ENCODE peak calls at places on chromosomes 3 and 15, in four cellular contexts. C, H, V and Y are unnamed samples.

GRCh38 chr15:36373549-36373948 is 205.9 kb upstream of the CDIN1 start:
- DNase-seq in C (no peak), H (no peak), V (no peak), Y (peak)

GRCh38 chr15:85646538-85647091 is 148.1 kb downstream of the KLHL25 start:
- DNase-seq in C (no peak), H (no peak), V (no peak), Y (no peak)

GRCh38 chr3:44568561-44568960 is 13.6 kb downstream of the ZKSCAN7 start:
- DNase-seq in C (no peak), H (no peak), V (no peak), Y (no peak)

GRCh38 chr3:190229632-190230424 is 92.4 kb downstream of the CLDN1 start:
- DNase-seq in C (no peak), H (peak), V (no peak), Y (peak)

GRCh38 chr15:62622775-62623174 is 419.8 kb upstream of the TPM1 start:
- DNase-seq in C (no peak), H (no peak), V (no peak), Y (no peak)

GRCh38 chr15:88644741-88645140 is 5.9 kb downstream of the ISG20 start:
- DNase-seq in C (no peak), H (no peak), V (no peak), Y (no peak)

GRCh38 chr3:67655364-67656121 is 1.1 kb upstream of the SUCLG2 start:
- DNase-seq in C (no peak), H (peak), V (peak), Y (no peak)

GRCh38 chr15:70020229-70020628 is 77.5 kb downstream of the TLE3 start:
- DNase-seq in C (no peak), H (no peak), V (no peak), Y (no peak)

GRCh38 chr3:66499881-66500574 is 794 bp downstream of the LRIG1 start:
- DNase-seq in C (no peak), H (no peak), V (no peak), Y (no peak)

GRCh38 chr3:30349507-30349906 is 256.9 kb upstream of the TGFBR2 start:
- DNase-seq in C (no peak), H (peak), V (no peak), Y (no peak)

GRCh38 chr3:57446318-57446841 is 97.8 kb downstream of the DNAH12 start:
- DNase-seq in C (no peak), H (no peak), V (no peak), Y (no peak)

GRCh38 chr3:6018456-6018855 is 830.9 kb downstream of the EDEM1 start:
- DNase-seq in C (no peak), H (no peak), V (no peak), Y (no peak)

GRCh38 chr3:134372405-134373277 is 1.6 kb downstream of the AMOTL2 start:
- DNase-seq in C (no peak), H (no peak), V (no peak), Y (no peak)

GRCh38 chr3:24270744-24271143 is 223.9 kb downstream of the THRB start:
- DNase-seq in C (no peak), H (no peak), V (no peak), Y (no peak)

GRCh38 chr3:187833799-187834578 is 88.7 kb upstream of the BCL6 start:
- DNase-seq in C (no peak), H (no peak), V (no peak), Y (no peak)

GRCh38 chr3:114418724-114419543 is 125.1 kb downstream of the TIGIT start:
- DNase-seq in C (peak), H (peak), V (no peak), Y (peak)

GRCh38 chr15:82648257-82649103 is 1.3 kb upstream of the CPEB1 start:
- DNase-seq in C (no peak), H (no peak), V (no peak), Y (no peak)

GRCh38 chr3:59733041-59733809 is 683.4 kb upstream of the CFAP20DC start:
- DNase-seq in C (no peak), H (no peak), V (no peak), Y (no peak)

GRCh38 chr15:78321786-78322185 is 18.4 kb upstream of the CRABP1 start:
- DNase-seq in C (no peak), H (no peak), V (no peak), Y (no peak)

GRCh38 chr15:35141743-35142356 is 56.8 kb upstream of the NANOGP8 start:
- DNase-seq in C (no peak), H (peak), V (no peak), Y (no peak)

GRCh38 chr15:29622637-29623036 is 199.6 kb downstream of the TJP1 start:
- DNase-seq in C (no peak), H (no peak), V (no peak), Y (no peak)

GRCh38 chr15:77985931-77986480 is 91.5 kb downstream of the TBC1D2B start:
- DNase-seq in C (no peak), H (no peak), V (no peak), Y (no peak)

GRCh38 chr15:90681480-90681879 is 35.7 kb upstream of the BLM start:
- DNase-seq in C (no peak), H (no peak), V (no peak), Y (no peak)

GRCh38 chr15:62962101-62962995 is 80.2 kb upstream of the TPM1 start:
- DNase-seq in C (no peak), H (no peak), V (no peak), Y (no peak)

GRCh38 chr3:16338999-16339398 is 74.0 kb downstream of the OXNAD1 start:
- DNase-seq in C (no peak), H (peak), V (no peak), Y (peak)

GRCh38 chr3:198079771-198080520 is 119.9 kb downstream of the LMLN start:
- DNase-seq in C (peak), H (no peak), V (no peak), Y (peak)

GRCh38 chr3:23159929-23160328 is 43.2 kb upstream of the UBE2E2 start:
- DNase-seq in C (no peak), H (no peak), V (no peak), Y (peak)

GRCh38 chr3:73164622-73165021 is 103.2 kb downstream of the EBLN2 start:
- DNase-seq in C (no peak), H (no peak), V (no peak), Y (no peak)

GRCh38 chr15:91224750-91225380 is 124.8 kb downstream of the SV2B start:
- DNase-seq in C (peak), H (peak), V (peak), Y (peak)

GRCh38 chr3:70999730-71000129 is 583.8 kb downstream of the FOXP1 start:
- DNase-seq in C (no peak), H (no peak), V (no peak), Y (no peak)

GRCh38 chr15:68186671-68187397 is 18.3 kb downstream of the CALML4 start:
- DNase-seq in C (no peak), H (no peak), V (no peak), Y (no peak)

GRCh38 chr3:113271594-113272368 is 60.4 kb downstream of the BOC start:
- DNase-seq in C (peak), H (no peak), V (no peak), Y (no peak)

GRCh38 chr3:52843116-52843865 is 8.5 kb upstream of the MUSTN1 start:
- DNase-seq in C (no peak), H (no peak), V (no peak), Y (no peak)

GRCh38 chr15:41849861-41850260 is 11.2 kb downstream of the PLA2G4B start:
- DNase-seq in C (no peak), H (no peak), V (no peak), Y (no peak)
- TF ChIP-seq ESRRA in C (no peak), H (no peak), V (no peak), Y (no peak)

GRCh38 chr15:39142500-39142899 is 438.4 kb upstream of the THBS1 start:
- DNase-seq in C (no peak), H (no peak), V (no peak), Y (no peak)

GRCh38 chr15:39140060-39140604 is 440.7 kb upstream of the THBS1 start:
- DNase-seq in C (peak), H (peak), V (no peak), Y (peak)

GRCh38 chr15:39135989-39136388 is 444.9 kb upstream of the THBS1 start:
- DNase-seq in C (no peak), H (no peak), V (no peak), Y (no peak)

GRCh38 chr15:39144051-39144450 is 436.8 kb upstream of the THBS1 start:
- DNase-seq in C (no peak), H (no peak), V (no peak), Y (no peak)

GRCh38 chr15:39139431-39140059 is 441.3 kb upstream of the THBS1 start:
- DNase-seq in C (no peak), H (no peak), V (no peak), Y (no peak)
- TF ChIP-seq CHD2 in C (no peak), H (no peak), V (no peak), Y (no peak)

GRCh38 chr3:184889312-184889904 is 77.4 kb downstream of the VPS8 start:
- DNase-seq in C (no peak), H (no peak), V (no peak), Y (no peak)

GRCh38 chr3:184880616-184881015 is 68.7 kb downstream of the VPS8 start:
- DNase-seq in C (no peak), H (no peak), V (no peak), Y (no peak)

GRCh38 chr3:184885112-184885511 is 73.1 kb downstream of the VPS8 start:
- DNase-seq in C (no peak), H (no peak), V (no peak), Y (no peak)

DNA sequence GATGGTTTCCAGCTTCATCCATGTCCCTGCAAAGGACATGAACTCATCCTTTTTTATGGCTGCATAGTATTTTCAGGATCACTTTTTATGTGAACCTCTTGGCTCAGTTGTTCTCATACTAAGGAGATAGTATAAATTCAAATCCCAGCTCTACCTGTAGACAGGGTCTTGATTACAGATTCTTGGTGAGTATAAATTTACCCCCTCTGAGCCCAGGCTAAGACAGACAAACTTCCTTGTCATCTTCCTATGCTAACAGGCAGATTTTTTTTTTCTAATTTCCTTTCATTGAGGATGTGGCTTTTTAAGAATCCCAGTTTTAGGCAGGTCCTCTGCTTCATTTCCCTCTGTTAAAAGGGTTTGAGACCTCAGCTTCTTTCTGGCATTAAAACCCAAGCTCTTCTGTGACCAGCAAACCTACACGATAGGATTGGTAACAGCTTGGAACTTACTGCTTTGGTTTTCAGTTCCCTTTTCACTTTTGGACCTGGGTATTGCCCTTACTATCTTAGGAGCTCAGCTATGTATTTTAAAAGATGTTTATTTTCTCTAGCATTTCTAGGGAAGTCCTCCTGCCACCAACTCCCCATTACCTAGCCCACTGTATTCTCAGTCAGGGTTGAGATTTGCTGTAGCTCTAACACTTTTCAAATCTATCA is 72.5 kb downstream of the VPS8 start:
- DNase-seq in C (no peak), H (no peak), V (peak), Y (no peak)
- TF ChIP-seq ESRRA in C (no peak), H (no peak), V (no peak), Y (no peak)

DNA sequence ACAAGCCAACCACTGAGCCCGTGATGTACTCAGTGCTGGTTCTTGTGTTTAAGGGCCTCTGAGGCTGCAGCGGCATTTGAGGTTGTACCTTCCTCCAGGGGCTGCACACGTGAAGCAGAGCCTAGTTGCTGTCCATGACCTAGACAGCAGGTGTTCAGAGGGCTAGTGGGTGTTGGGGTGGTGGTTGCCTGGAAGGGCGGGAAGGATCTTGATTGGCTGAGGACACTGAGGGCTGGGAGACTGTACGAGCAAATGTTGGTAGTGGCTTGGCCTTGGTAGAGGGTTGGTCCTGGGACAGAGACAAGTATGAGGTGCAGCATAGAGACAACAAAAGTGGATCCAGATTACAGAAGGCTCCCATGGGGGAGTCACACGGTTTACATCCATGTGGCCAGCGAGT is 17.0 kb upstream of the HES1 start:
- DNase-seq in C (no peak), H (no peak), V (no peak), Y (no peak)
- TF ChIP-seq CHD2 in C (no peak), H (no peak), V (no peak), Y (no peak)

DNA sequence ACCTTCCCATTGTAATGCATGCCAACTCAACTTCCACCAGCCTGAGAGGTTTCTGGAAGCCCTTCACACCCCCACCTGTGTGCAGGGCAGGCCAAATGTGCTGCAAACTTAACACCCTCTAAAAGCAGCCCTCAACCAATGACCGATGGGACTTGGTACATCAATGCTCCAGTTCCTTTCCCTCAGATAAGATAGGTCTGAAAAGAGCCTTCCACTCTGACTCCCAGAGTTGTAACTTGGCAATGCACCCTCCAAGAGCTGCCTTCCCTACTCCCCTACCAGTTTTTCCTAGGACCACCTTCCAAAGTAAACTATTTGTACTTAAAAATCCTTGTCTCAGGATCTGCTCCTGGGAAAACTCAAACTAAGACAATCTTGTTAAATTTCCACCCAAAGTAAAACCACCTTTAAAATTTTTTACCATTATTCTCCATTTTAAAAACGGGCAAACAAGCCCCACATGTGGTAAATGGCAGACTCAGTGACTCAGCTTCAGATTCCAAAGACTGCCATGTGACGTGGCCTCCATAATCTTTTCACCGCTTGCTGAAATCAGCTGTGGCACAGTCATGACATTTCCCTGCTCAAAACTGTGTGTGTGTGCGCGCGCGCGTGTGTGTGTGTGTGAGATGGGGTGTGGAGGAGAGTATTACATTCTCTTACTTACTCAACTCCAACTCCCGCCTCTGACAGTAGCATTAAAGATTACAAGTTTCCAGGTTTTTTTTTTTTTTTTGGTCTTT is 17.2 kb downstream of the RASGRP1 start:
- DNase-seq in C (no peak), H (no peak), V (no peak), Y (no peak)
- TF ChIP-seq ESRRA in C (no peak), H (no peak), V (no peak), Y (no peak)

DNA sequence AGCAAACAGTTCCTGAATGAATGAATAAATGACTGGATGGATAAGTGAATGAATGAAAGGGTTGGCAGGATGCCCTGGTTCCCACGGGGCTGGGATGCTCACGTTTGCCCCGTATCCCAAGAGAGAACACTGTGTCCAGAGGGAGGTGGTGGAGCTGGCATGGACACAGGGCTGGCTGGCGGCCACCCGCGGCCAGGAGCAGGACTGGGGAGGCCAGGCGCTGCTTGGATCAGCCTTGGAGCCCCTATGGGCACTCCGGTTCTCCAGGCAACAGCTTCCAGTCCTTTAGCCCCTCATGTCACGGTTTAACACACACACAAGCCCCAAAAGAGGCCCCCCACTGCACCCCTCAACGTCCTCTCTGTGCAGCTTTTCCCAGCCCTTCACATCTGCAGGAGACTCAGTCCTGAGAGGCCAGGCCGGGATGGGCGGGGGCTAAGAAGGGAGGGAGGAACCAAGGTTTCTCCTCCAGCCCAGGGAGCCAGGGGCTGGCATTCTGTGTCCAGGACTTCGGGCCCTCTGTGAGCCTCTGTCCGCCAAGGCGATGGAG is 86.0 kb upstream of the ALDH1L1 start:
- DNase-seq in C (no peak), H (no peak), V (no peak), Y (peak)
- TF ChIP-seq CHD2 in C (no peak), H (no peak), V (no peak), Y (no peak)

GRCh38 chr3:154795582-154795981 is 284.5 kb upstream of the MME start:
- DNase-seq in C (no peak), H (no peak), V (no peak), Y (no peak)
- TF ChIP-seq ESRRA in C (no peak), H (no peak), V (no peak), Y (no peak)

GRCh38 chr3:39146611-39147373 is 6.6 kb downstream of the CSRNP1 start:
- DNase-seq in C (no peak), H (peak), V (no peak), Y (peak)
- TF ChIP-seq CHD2 in C (no peak), H (no peak), V (no peak), Y (no peak)

GRCh38 chr3:195801251-195802183 is 10.2 kb downstream of the MUC4 start:
- DNase-seq in C (no peak), H (no peak), V (no peak), Y (no peak)
- TF ChIP-seq ESRRA in C (no peak), H (no peak), V (no peak), Y (no peak)

GRCh38 chr3:194945508-194945907 is 259.8 kb downstream of the FAM43A start:
- DNase-seq in C (no peak), H (no peak), V (no peak), Y (no peak)
- TF ChIP-seq CHD2 in C (no peak), H (no peak), V (no peak), Y (no peak)